ENCODE peak calls at places on chromosomes 1 and 21, in nine cellular contexts. Q, U, J, B, L, P, S, W and Z are unnamed samples.

GRCh38 chr1:13817906-13818305 is 117.9 kb downstream of the PRDM2 start:
- DNase-seq in Q (no peak), U (no peak), J (no peak), B (no peak), L (no peak), P (no peak), S (no peak), W (no peak), Z (no peak)

GRCh38 chr1:78068681-78069283 is 23.0 kb downstream of the GIPC2 start:
- DNase-seq in Q (no peak), U (no peak), J (peak; percentile 44), B (no peak), L (no peak), P (no peak), S (no peak), W (no peak), Z (no peak)

GRCh38 chr1:110890474-110891196 is 17.7 kb downstream of the CD53 start:
- DNase-seq in Q (no peak), U (no peak), J (no peak), B (no peak), L (no peak), P (no peak), S (no peak), W (no peak), Z (peak; percentile 56)

GRCh38 chr1:226649780-226650179 is 89.3 kb downstream of the ITPKB start:
- DNase-seq in Q (peak; percentile 28), U (peak; percentile 64), J (no peak), B (no peak), L (no peak), P (no peak), S (no peak), W (no peak), Z (peak; percentile 28)

GRCh38 chr1:84353665-84354064 is 44.6 kb upstream of the DNASE2B start:
- DNase-seq in Q (no peak), U (no peak), J (no peak), B (no peak), L (no peak), P (peak; percentile 34), S (no peak), W (no peak), Z (no peak)

GRCh38 chr1:100412980-100413379 is 60.7 kb downstream of the CDC14A start:
- DNase-seq in Q (no peak), U (no peak), J (no peak), B (no peak), L (no peak), P (no peak), S (no peak), W (no peak), Z (no peak)

GRCh38 chr1:107019166-107019565 is 37.3 kb upstream of the PRMT6 start:
- DNase-seq in Q (no peak), U (no peak), J (no peak), B (no peak), L (no peak), P (no peak), S (no peak), W (no peak), Z (no peak)

GRCh38 chr1:225638853-225639252 is 14.1 kb downstream of the ENAH start:
- DNase-seq in Q (no peak), U (no peak), J (no peak), B (no peak), L (no peak), P (no peak), S (no peak), W (no peak), Z (no peak)

GRCh38 chr21:41819856-41820281 is 53.0 kb upstream of the RIPK4 start:
- DNase-seq in Q (no peak), U (no peak), J (no peak), B (no peak), L (no peak), P (no peak), S (no peak), W (no peak), Z (no peak)

GRCh38 chr1:173415490-173415889 is 61.6 kb upstream of the PRDX6 start:
- DNase-seq in Q (no peak), U (no peak), J (no peak), B (peak; percentile 79), L (no peak), P (no peak), S (no peak), W (no peak), Z (no peak)
- TF ChIP-seq POLR2A in Q (no peak), U (no peak), J (no peak), B (no peak), L (no peak), P (no peak), S (no peak), W (no peak), Z (no peak)

DNA sequence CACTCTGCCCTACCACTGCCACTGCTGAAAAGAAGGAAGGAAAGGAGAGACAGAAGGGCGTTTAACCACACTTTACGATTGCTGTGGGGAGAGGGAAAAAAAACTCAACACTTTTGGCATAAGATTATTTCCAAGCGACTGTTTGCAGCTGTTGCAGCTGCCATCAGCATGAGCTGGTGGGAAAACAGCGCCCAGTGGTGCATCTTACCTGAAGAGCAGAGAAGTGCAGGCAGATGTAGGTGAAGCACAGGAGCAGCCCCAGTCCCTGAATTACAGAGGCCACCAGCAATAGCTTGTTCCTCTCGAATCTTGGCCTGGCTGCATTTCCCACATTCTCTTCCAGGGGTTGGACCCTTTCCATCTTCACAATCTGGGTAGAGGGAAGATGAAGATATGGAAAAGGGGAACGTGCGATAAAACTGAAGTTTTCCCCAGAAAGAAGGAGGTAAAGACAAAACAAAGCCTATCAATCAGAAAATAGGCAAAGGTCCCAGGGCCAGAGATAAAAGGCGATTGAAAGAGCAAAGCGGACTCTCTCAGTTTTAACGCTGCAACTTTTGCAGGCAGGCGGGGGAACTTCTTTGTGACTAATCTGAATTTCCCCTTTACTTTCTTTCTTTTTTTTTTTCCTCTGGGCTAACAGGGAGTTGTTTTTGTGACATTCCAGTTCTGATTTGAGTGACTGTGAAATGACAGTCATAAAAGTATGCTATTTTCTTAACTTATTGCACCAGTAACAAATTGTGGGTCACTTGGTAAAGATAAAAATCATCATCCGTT is at the start of gene TNFSF4:
- DNase-seq in Q (no peak), U (peak; percentile 68), J (no peak), B (no peak), L (no peak), P (peak; percentile 36), S (no peak), W (peak; percentile 35), Z (no peak)
- TF ChIP-seq POLR2A in Q (no peak), U (no peak), J (no peak), B (no peak), L (no peak), P (no peak), S (no peak), W (no peak), Z (no peak)

DNA sequence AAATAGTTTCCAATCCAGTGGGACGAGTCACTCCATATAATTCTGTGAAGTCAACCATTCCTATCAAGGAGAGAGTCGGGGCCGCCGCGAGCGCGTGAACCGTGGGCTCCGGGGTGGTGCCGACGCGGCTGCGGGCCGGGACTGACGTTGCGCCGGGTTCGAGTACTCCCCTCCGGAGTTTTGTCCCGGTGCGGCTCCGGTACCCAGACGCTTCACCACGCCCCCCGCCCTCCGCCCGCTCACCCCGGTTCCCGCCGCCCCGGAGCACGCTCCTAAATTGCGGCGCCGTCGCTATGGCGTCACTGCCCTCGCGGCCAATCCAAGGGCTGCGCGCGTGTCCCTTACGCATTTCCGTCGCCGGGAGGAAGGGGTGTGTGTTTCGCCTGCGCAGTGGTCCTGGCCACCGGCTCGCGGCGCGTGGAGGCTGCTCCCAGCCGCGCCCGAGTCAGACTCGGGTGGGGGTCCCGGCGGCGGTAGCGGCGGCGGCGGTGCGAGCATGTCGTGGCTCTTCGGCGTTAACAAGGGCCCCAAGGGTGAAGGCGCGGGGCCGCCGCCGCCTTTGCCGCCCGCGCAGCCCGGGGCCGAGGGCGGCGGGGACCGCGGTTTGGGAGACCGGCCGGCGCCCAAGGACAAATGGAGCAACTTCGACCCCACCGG is at the start of gene ATAD3B:
- DNase-seq in Q (no peak), U (peak; percentile 95), J (peak; percentile 95), B (peak; percentile 67), L (peak; percentile 97), P (peak; percentile 82), S (peak; percentile 52), W (peak; percentile 93), Z (peak; percentile 96)
- TF ChIP-seq POLR2A in Q (no peak), U (peak; percentile 47), J (peak; percentile 40), B (peak; percentile 74), L (peak; percentile 52), P (peak; percentile 56), S (no peak), W (peak; percentile 25), Z (peak; percentile 47)

GRCh38 chr1:75785964-75786853 is at the start of gene RABGGTB:
- DNase-seq in Q (peak; percentile 94), U (peak; percentile 96), J (peak; percentile 95), B (peak; percentile 92), L (peak; percentile 97), P (peak; percentile 96), S (peak; percentile 76), W (peak; percentile 94), Z (peak; percentile 98)
- TF ChIP-seq POLR2A in Q (peak; percentile 94), U (peak; percentile 99), J (peak; percentile 86), B (peak; percentile 100), L (peak; percentile 95), P (peak; percentile 64), S (peak; percentile 64), W (peak; percentile 39), Z (peak; percentile 99)

DNA sequence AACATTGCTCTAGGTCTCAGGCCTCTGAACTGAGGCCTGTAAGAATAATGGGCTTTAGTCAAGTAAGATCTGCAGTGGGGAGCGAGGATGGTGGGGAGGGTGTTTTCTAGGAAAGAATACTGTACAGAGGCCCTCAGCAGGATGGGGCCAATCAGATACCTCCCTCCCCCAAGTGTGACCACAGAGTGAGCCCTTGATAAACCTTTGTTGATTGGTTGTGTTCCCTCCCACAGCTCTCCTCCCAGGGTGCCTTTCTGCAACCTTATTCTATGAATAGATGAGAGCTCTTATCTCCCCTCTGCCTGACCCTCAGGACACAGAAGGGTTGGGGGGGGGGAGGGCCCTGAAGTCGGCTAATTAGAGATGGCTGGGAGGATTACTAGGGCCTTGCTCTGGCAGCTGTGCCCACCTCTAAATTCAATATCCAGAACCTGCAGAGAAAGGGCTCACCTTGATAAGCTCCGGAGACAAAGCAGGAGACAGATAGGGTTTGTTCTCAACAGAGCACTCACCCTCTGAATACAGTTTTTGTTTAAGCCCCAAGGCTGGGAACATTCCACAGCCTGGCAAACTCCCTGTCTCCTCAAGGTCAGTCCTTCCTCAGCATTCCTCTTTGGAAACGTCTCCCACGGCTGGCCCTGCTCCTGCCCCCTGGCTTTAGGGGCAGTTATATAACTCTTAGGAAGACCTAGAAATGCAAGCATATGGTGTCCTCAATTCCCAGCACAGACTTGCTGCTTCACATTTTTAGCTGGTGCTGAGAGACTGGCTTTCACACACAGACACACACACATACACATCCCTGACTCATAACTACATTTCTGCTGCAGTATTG is 42.9 kb downstream of the ATP1A1 start:
- DNase-seq in Q (no peak), U (no peak), J (no peak), B (no peak), L (no peak), P (no peak), S (no peak), W (peak; percentile 45), Z (peak; percentile 97)
- TF ChIP-seq POLR2A in Q (no peak), U (no peak), J (no peak), B (no peak), L (no peak), P (no peak), S (no peak), W (no peak), Z (peak; percentile 59)